ENCODE peak calls at places on chromosomes 1 and 21, in eight cellular contexts. M, Q, L, G, Y, N, E and B are unnamed samples.

GRCh38 chr1:176033474-176033873 is 173.6 kb downstream of the COP1 start:
- DNase-seq in M (peak), Q (no peak), L (no peak), G (no peak), Y (no peak), N (no peak), E (peak), B (no peak)

GRCh38 chr21:41247561-41247968 is 69.0 kb upstream of the FAM3B start:
- DNase-seq in M (peak), Q (no peak), L (no peak), G (peak), Y (no peak), N (no peak), E (no peak), B (no peak)

GRCh38 chr1:194419721-194420120 is 1233.3 kb upstream of the B3GALT2 start:
- DNase-seq in M (no peak), Q (no peak), L (no peak), G (no peak), Y (no peak), N (no peak), E (no peak), B (no peak)

GRCh38 chr1:43868741-43869067 is 64.9 kb upstream of the ARTN start:
- DNase-seq in M (peak), Q (peak), L (no peak), G (no peak), Y (no peak), N (peak), E (peak), B (no peak)

GRCh38 chr1:67685558-67686271 is 714 bp downstream of the GADD45A start:
- DNase-seq in M (peak), Q (peak), L (peak), G (peak), Y (peak), N (peak), E (peak), B (peak)

GRCh38 chr1:41465741-41466140 is 18.7 kb downstream of the EDN2 start:
- DNase-seq in M (no peak), Q (no peak), L (no peak), G (no peak), Y (no peak), N (no peak), E (peak), B (no peak)

GRCh38 chr1:64699327-64699726 is 45.5 kb upstream of the RAVER2 start:
- DNase-seq in M (peak), Q (no peak), L (no peak), G (no peak), Y (no peak), N (no peak), E (no peak), B (no peak)

GRCh38 chr1:108059945-108060344 is 95.0 kb upstream of the VAV3 start:
- DNase-seq in M (no peak), Q (no peak), L (no peak), G (no peak), Y (no peak), N (no peak), E (no peak), B (no peak)

GRCh38 chr1:154557939-154558609 is 388 bp downstream of the UBE2Q1 start:
- DNase-seq in M (peak), Q (peak), L (peak), G (peak), Y (peak), N (peak), E (peak), B (peak)

GRCh38 chr21:44441581-44442265 is 13.6 kb upstream of the LRRC3 start:
- DNase-seq in M (no peak), Q (no peak), L (no peak), G (no peak), Y (no peak), N (no peak), E (no peak), B (no peak)

GRCh38 chr1:4057603-4058002 is 157.5 kb upstream of the C1orf174 start:
- DNase-seq in M (no peak), Q (no peak), L (no peak), G (no peak), Y (no peak), N (no peak), E (no peak), B (no peak)

GRCh38 chr1:54766726-54767125 is 2.4 kb upstream of the PARS2 start:
- DNase-seq in M (no peak), Q (no peak), L (no peak), G (no peak), Y (no peak), N (no peak), E (no peak), B (no peak)

DNA sequence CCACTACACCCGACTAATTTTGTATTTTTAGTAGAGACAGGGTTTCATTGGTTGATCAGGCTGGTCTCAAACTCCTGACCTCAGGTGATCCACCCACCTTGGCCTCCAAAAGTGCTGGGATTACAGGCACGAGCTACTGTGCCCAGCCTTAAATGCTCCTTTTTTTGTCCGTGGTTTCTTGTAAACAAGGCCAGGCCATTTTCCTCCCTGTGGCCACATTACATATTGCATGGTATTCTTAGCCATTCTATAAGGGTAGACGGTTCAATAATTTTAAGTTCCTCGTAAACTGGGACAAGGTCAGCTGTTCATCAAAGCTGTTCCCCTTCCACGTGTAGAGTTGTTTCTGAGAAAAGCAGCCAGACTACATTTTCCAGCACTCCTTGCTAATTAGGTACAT is 10.3 kb upstream of the LUZP1 start:
- DNase-seq in M (peak), Q (no peak), L (no peak), G (no peak), Y (no peak), N (no peak), E (peak), B (no peak)
- TF ChIP-seq CTCF in M (peak), Q (no peak), L (no peak), G (no peak), Y (peak), N (peak), E (peak), B (peak)

GRCh38 chr1:23694371-23694770 is 2.8 kb downstream of the RPL11 start:
- DNase-seq in M (no peak), Q (no peak), L (no peak), G (no peak), Y (no peak), N (no peak), E (no peak), B (no peak)
- TF ChIP-seq CTCF in M (no peak), Q (no peak), L (no peak), G (no peak), Y (no peak), N (no peak), E (no peak), B (no peak)

DNA sequence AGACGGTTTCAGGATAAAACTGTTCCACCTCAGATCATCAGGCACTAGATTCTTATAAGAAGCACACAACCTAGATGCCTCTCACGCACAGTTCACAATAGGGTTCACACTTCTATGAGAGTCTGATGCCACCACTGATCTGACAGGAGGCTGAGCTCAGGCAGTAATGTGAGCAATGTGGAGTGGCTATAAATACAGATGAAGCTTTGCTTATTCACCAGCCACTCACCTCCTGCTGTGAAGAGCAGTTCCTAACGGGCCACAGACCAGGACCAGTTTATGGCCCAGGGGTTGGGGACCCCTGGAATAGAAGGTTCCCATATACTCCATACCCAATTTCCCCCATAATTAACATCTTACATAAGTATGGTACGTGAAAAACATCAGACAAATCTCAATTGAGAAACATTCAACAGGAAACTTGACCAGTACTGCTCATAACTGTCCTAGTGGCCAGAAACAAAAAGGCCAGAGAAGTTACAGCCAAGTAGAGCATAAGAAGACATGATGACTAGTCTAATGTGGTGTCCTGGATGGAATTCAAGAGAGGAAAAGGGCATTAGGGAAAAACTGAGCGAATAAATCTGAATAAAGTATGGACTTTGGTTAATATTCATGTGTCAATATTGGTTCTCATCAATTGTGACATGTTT is 24.7 kb upstream of the IGSF5 start:
- DNase-seq in M (peak), Q (no peak), L (no peak), G (no peak), Y (no peak), N (no peak), E (peak), B (no peak)
- TF ChIP-seq CTCF in M (no peak), Q (no peak), L (no peak), G (no peak), Y (peak), N (no peak), E (no peak), B (peak)

GRCh38 chr1:197174818-197175217 is 28.3 kb upstream of the ASPM start:
- DNase-seq in M (no peak), Q (no peak), L (no peak), G (no peak), Y (no peak), N (no peak), E (no peak), B (no peak)

GRCh38 chr1:197170538-197170937 is 24.1 kb upstream of the ASPM start:
- DNase-seq in M (no peak), Q (no peak), L (no peak), G (no peak), Y (no peak), N (no peak), E (no peak), B (no peak)

GRCh38 chr1:197173571-197174482 is 27.4 kb upstream of the ASPM start:
- DNase-seq in M (peak), Q (no peak), L (no peak), G (peak), Y (no peak), N (peak), E (peak), B (no peak)

GRCh38 chr1:197171531-197171930 is 25.1 kb upstream of the ASPM start:
- DNase-seq in M (peak), Q (no peak), L (no peak), G (no peak), Y (no peak), N (no peak), E (peak), B (no peak)
- TF ChIP-seq CTCF in M (no peak), Q (no peak), L (no peak), G (no peak), Y (no peak), N (no peak), E (no peak), B (no peak)

DNA sequence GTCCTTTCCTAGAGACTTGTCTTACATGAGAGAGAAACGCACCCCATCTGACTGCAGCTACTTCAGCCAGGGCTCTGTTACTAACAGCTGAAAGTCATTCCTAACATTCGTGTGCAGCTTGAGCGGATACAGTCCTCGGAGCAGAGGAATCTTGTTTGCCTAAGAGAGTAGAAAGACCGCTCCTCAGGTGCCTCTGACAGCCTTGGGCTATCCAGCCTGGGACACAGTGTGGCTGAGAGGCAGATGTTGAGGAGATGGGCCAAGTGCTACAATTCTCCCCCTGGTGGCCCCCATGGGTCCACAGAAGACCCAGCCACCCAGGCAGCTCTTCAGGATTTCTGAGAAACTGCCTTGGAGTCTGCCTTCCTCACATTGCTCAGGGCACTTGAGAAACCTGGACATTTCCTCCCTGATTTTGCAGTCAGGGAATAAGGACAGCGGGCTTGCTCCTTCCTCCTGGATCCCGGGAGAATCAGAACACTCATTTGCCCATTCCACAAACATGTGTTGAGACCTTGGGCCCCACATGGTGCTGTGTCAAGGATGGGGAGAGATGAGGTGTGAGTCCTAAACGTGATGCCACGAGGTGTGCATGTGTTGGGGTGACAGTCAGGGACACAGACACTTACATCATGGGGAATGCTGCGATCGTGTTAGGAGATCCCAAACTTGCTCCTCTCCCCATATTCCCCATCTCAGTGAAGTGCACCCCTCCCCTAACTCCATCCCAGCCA is 13.1 kb downstream of the TRIM62 start:
- DNase-seq in M (peak), Q (no peak), L (no peak), G (no peak), Y (no peak), N (no peak), E (no peak), B (no peak)
- TF ChIP-seq CTCF in M (peak), Q (no peak), L (no peak), G (no peak), Y (no peak), N (no peak), E (no peak), B (peak)